ENCODE peak calls at places on chromosome 3, in five cellular contexts. E is NCI-H2081; N is HT1080; L is stimulated activated CD4-positive, alpha-beta T cell treated with anti-CD3 and anti-CD28 coated beads, Interleukin-1b, Interleukin-23, amount 100 ng/mL, for 24 hours; Y is choroid plexus epithelial cell. R is an unnamed sample.

GRCh38 chr3:47863391-47864128 is 60.6 kb downstream of the DHX30 start:
- DNase-seq in E (no peak), N (no peak), L (no peak), Y (no peak), R (no peak)

GRCh38 chr3:111904376-111905241 is 45.5 kb downstream of the PHLDB2 start:
- DNase-seq in E (no peak), N (peak), L (no peak), Y (peak), R (peak)

GRCh38 chr3:126961191-126961790 is 21.6 kb upstream of the PLXNA1 start:
- DNase-seq in E (no peak), N (peak), L (no peak), Y (peak), R (no peak)

GRCh38 chr3:15204005-15204404 is 2.0 kb upstream of the CAPN7 start:
- DNase-seq in E (no peak), N (peak), L (no peak), Y (peak), R (no peak)

GRCh38 chr3:158405507-158405906 is 165.5 kb upstream of the MLF1 start:
- DNase-seq in E (no peak), N (no peak), L (no peak), Y (no peak), R (no peak)

GRCh38 chr3:49867871-49868321 is 1.8 kb downstream of the CAMKV start:
- DNase-seq in E (no peak), N (peak), L (no peak), Y (peak), R (peak)

GRCh38 chr3:29064085-29064484 is 216.8 kb upstream of the RBMS3 start:
- DNase-seq in E (no peak), N (peak), L (no peak), Y (peak), R (no peak)

GRCh38 chr3:42710323-42711021 is 7.9 kb upstream of the HHATL start:
- DNase-seq in E (no peak), N (no peak), L (no peak), Y (no peak), R (no peak)

GRCh38 chr3:46406786-46407611 is at the start of the genes CCR5AS and CCRL2:
- DNase-seq in E (no peak), N (peak), L (no peak), Y (peak), R (peak)

GRCh38 chr3:152611905-152612304 is 223.0 kb upstream of the P2RY1 start:
- DNase-seq in E (no peak), N (no peak), L (no peak), Y (no peak), R (no peak)

GRCh38 chr3:53843195-53844177 is 2.7 kb downstream of the CHDH start:
- DNase-seq in E (no peak), N (no peak), L (no peak), Y (no peak), R (no peak)

GRCh38 chr3:30480587-30480986 is 125.8 kb upstream of the TGFBR2 start:
- DNase-seq in E (no peak), N (no peak), L (no peak), Y (no peak), R (no peak)

GRCh38 chr3:84836961-84837360 is 121.8 kb upstream of the CADM2 start:
- DNase-seq in E (peak), N (peak), L (no peak), Y (peak), R (no peak)

GRCh38 chr3:21750831-21751391 is at the start of gene ZNF385D:
- DNase-seq in E (no peak), N (no peak), L (no peak), Y (peak), R (peak)

GRCh38 chr3:16849240-16849639 is 35.5 kb upstream of the PLCL2 start:
- DNase-seq in E (peak), N (no peak), L (peak), Y (peak), R (peak)

GRCh38 chr3:25913179-25913578 is 123.3 kb downstream of the OXSM start:
- DNase-seq in E (no peak), N (no peak), L (no peak), Y (no peak), R (no peak)

GRCh38 chr3:188584958-188585689 is 431.2 kb downstream of the LPP start:
- DNase-seq in E (no peak), N (peak), L (no peak), Y (peak), R (peak)

GRCh38 chr3:46930945-46931403 is 45.6 kb downstream of the CCDC12 start:
- DNase-seq in E (no peak), N (no peak), L (no peak), Y (no peak), R (peak)

GRCh38 chr3:23175361-23176073 is 27.6 kb upstream of the UBE2E2 start:
- DNase-seq in E (no peak), N (peak), L (no peak), Y (no peak), R (peak)

GRCh38 chr3:103052236-103052830 is 617.5 kb downstream of the ZPLD1 start:
- DNase-seq in E (no peak), N (peak), L (no peak), Y (no peak), R (no peak)

GRCh38 chr3:170651260-170651845 is 65.5 kb upstream of the SLC7A14 start:
- DNase-seq in E (no peak), N (no peak), L (no peak), Y (no peak), R (no peak)

GRCh38 chr3:42855547-42856380 is 19.9 kb downstream of the CYP8B1 start:
- DNase-seq in E (no peak), N (no peak), L (no peak), Y (no peak), R (no peak)

GRCh38 chr3:4826237-4827100 is 152.8 kb upstream of the BHLHE40 start:
- DNase-seq in E (no peak), N (no peak), L (no peak), Y (no peak), R (no peak)

GRCh38 chr3:9340450-9341009 is 22.3 kb upstream of the THUMPD3 start:
- DNase-seq in E (no peak), N (peak), L (no peak), Y (peak), R (peak)

GRCh38 chr3:53744351-53744750 is 101.9 kb downstream of the CHDH start:
- DNase-seq in E (peak), N (no peak), L (no peak), Y (no peak), R (no peak)

GRCh38 chr3:52197499-52197841 is 490 bp upstream of the ALAS1 start:
- DNase-seq in E (no peak), N (no peak), L (no peak), Y (no peak), R (no peak)

GRCh38 chr3:48795997-48796732 is 51.5 kb downstream of the PRKAR2A start:
- DNase-seq in E (no peak), N (no peak), L (no peak), Y (no peak), R (no peak)

GRCh38 chr3:16824085-16824696 is 60.6 kb upstream of the PLCL2 start:
- DNase-seq in E (no peak), N (no peak), L (no peak), Y (no peak), R (no peak)

GRCh38 chr3:39142067-39142466 is 11.3 kb downstream of the CSRNP1 start:
- DNase-seq in E (peak), N (no peak), L (no peak), Y (no peak), R (no peak)

GRCh38 chr3:15439476-15439875 is 12.1 kb downstream of the EAF1 start:
- DNase-seq in E (no peak), N (peak), L (no peak), Y (no peak), R (peak)

GRCh38 chr3:195524171-195524896 is 18.8 kb downstream of the PPP1R2 start:
- DNase-seq in E (no peak), N (no peak), L (no peak), Y (no peak), R (no peak)

GRCh38 chr3:126003447-126004190 is 34.6 kb downstream of the ROPN1B start:
- DNase-seq in E (no peak), N (no peak), L (no peak), Y (no peak), R (no peak)

GRCh38 chr3:169562988-169563774 is 100.3 kb downstream of the MECOM start:
- DNase-seq in E (no peak), N (no peak), L (no peak), Y (no peak), R (peak)

GRCh38 chr3:70849911-70850699 is 537.7 kb upstream of the MDFIC2 start:
- DNase-seq in E (no peak), N (peak), L (no peak), Y (peak), R (peak)

GRCh38 chr3:111238896-111239295 is 167.3 kb downstream of the NECTIN3 start:
- DNase-seq in E (no peak), N (peak), L (no peak), Y (no peak), R (no peak)

GRCh38 chr3:71061037-71061436 is 522.5 kb downstream of the FOXP1 start:
- DNase-seq in E (no peak), N (peak), L (no peak), Y (no peak), R (peak)

GRCh38 chr3:121431717-121432517 is 113.9 kb downstream of the POLQ start:
- DNase-seq in E (no peak), N (peak), L (peak), Y (peak), R (peak)